ENCODE peak calls at places on chromosome 2, in five cellular contexts. L is left ventricle myocardium inferior, N is progenitor cell of endocrine pancreas, S is nephron progenitor cell, A is dorsolateral prefrontal cortex. Z is an unnamed sample.

GRCh38 chr2:203758841-203759691 is 52.6 kb downstream of the CD28 start:
- DNase-seq in L (no peak), N (no peak), S (no peak), A (no peak), Z (no peak)

GRCh38 chr2:137007905-137008399 is 242.6 kb downstream of the THSD7B start:
- DNase-seq in L (no peak), N (no peak), S (no peak), A (no peak), Z (no peak)

GRCh38 chr2:144946263-144946662 is 426.3 kb upstream of the ZEB2 start:
- DNase-seq in L (no peak), N (no peak), S (no peak), A (no peak), Z (no peak)

GRCh38 chr2:157764386-157764785 is 111.7 kb downstream of the ACVR1 start:
- DNase-seq in L (no peak), N (no peak), S (no peak), A (no peak), Z (no peak)

GRCh38 chr2:37344453-37345361 is at the start of gene QPCT:
- DNase-seq in L (peak), N (no peak), S (no peak), A (peak), Z (peak)

GRCh38 chr2:234533631-234534030 is 36.8 kb upstream of the ARL4C start:
- DNase-seq in L (no peak), N (no peak), S (no peak), A (no peak), Z (no peak)

GRCh38 chr2:33304032-33304864 is 172.2 kb upstream of the RASGRP3 start:
- DNase-seq in L (no peak), N (no peak), S (no peak), A (no peak), Z (no peak)

GRCh38 chr2:120167272-120167671 is 55.9 kb downstream of the TMEM185B start:
- DNase-seq in L (no peak), N (no peak), S (no peak), A (no peak), Z (no peak)

GRCh38 chr2:60555066-60555793 is 1.8 kb upstream of the BCL11A start:
- DNase-seq in L (peak), N (peak), S (peak), A (no peak), Z (peak)

GRCh38 chr2:237486334-237486818 is 675 bp upstream of the MLPH start:
- DNase-seq in L (no peak), N (no peak), S (peak), A (no peak), Z (no peak)

DNA sequence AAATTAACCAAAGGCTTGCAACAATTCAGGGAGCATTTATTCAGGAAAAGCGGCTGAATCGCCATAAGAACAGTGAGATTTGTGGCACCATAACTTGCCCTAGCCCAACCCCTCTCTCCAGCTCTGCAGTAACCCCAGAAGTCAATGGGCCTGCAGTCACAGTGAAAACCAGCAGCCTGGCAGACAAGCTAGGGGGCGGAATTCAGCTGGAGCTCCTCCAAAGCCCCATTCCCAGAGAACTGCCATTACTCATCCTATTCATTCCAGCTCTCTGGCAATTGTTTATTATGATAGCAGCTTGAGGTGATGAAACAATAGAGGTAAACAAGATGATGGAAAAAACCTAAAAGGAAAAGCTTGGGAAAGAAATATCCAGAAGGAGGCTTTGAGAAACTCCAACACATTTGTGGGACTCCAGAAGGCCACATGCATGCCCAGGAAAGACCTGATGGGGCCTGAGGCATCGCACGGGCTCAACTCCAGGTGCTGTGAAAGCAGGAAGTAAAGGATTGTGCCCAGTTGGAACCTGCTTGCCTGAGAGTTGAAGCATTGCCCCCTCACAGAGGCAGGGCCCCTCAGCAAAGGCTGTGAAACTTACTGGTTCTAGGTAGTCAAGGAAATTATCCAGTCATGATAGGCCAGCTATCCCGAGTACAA is 126.8 kb downstream of the TWIST2 start:
- DNase-seq in L (no peak), N (no peak), S (no peak), A (peak), Z (no peak)
- TF ChIP-seq CTCF in L (no peak), N (no peak), S (no peak), A (peak), Z (no peak)

GRCh38 chr2:168116448-168116847 is 130.9 kb downstream of the STK39 start:
- DNase-seq in L (no peak), N (no peak), S (peak), A (no peak), Z (peak)
- TF ChIP-seq CTCF in L (peak), N (peak), S (peak), A (peak), Z (peak)

DNA sequence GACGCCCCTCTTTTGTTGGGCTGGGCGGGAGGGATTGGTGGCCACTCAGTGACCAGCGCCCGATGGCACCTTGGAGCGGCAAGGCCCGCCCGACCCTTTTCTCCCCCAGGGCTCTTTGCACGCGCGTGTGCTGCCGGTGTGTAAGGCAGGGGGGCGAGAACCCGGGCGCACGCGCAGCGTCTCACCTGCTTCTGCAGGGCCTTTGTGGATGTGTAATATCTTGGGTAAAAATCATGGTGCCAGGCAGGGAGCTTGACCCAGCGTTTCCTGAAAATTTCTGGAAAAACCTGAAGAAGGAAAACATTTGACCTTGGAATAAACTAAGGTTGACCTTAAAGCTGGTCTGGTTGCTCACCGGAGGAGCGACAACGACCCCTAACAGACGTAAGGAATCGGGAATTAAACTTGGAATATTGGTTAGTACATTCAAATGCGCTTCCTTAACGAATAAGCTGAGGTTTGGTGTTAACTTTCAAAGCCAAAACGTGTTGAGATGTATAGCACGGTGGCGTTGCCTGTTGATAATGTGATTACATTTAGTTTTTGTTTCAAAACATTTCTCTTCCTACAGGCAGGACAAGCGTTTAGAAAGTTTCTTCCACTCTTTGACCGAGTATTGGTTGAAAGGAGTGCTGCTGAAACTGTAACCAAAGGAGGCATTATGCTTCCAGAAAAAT is 462 bp downstream of the HSPE1 start:
- DNase-seq in L (no peak), N (no peak), S (no peak), A (no peak), Z (no peak)
- TF ChIP-seq CTCF in L (no peak), N (no peak), S (no peak), A (no peak), Z (no peak)

GRCh38 chr2:42929577-42929984 is 137.2 kb upstream of the HAAO start:
- DNase-seq in L (no peak), N (no peak), S (no peak), A (no peak), Z (no peak)

GRCh38 chr2:42929985-42930581 is 137.7 kb upstream of the HAAO start:
- DNase-seq in L (no peak), N (no peak), S (no peak), A (no peak), Z (no peak)

GRCh38 chr2:42927334-42928160 is 135.2 kb upstream of the HAAO start:
- DNase-seq in L (peak), N (no peak), S (no peak), A (no peak), Z (no peak)

GRCh38 chr2:42928161-42928691 is 135.8 kb upstream of the HAAO start:
- DNase-seq in L (no peak), N (no peak), S (peak), A (no peak), Z (no peak)

DNA sequence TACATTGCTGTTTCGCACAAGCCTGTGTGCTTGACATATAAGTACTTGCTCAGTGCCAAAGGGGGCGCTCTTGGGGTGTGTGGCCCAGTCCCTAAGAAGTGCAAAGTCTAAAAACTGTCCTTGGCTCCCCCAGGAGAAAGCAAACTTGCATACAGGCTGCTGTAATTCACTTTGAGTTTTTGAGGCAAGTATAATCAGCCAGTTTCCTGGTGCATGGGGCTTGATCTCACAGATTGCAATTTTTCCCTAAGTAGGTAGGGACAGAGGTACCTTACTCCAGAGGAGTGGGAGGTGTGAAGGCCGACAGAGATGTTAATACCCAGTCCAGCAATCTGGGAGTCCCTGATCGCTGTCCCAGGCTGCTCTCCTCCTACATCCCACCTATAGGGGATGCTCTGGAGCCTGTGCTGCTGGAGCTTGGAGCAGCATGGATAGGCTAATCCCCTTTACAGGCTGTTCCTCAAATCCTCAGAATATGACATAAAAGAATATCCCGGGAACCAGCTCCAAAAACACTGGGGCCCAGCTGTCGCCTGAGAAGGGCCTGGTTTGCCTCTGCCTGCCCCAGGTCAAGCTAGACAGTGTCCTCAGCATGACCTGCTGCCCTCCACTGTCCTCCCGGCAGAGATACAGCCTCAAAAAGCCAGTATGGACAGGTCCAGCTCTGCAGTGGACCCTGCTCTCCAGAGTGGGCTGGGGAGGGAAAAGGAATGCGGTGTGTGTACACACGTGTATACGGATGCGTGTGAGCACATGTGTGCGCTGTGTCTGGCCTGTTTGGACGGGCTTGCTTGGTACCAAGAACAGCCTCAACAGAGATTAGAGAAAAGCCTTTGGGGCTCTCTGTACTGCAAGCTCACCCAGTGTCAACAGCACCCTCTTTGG is 136.6 kb upstream of the HAAO start:
- DNase-seq in L (no peak), N (no peak), S (peak), A (no peak), Z (peak)
- TF ChIP-seq CTCF in L (peak), N (peak), S (peak), A (no peak), Z (peak)

GRCh38 chr2:168773719-168774521 is 28.5 kb upstream of the NOSTRIN start:
- DNase-seq in L (peak), N (peak), S (peak), A (no peak), Z (peak)
- TF ChIP-seq CTCF in L (peak), N (peak), S (peak), A (peak), Z (peak)